ENCODE peak calls at places on chromosomes 12 and 14, in ten cellular contexts. H is omental fat pad; W is NCI-H510A treated with DMSO at 0.1 percent for 48 hours; X is pancreas; R is naive thymus-derived CD4-positive, alpha-beta T cell; O is activated naive CD4-positive, alpha-beta T cell treated with Interleukin-2 at 50 U/mL for 16 hours; Z is NCI-H1092; D is stimulated activated CD4-positive, alpha-beta T cell treated with anti-CD3 and anti-CD28 coated beads, Interleukin-4, amount 100 ng/mL, for 48 hours; I is A549; A is mucosa of gallbladder. G is an unnamed sample.

GRCh38 chr12:94983321-94983720 is 20.2 kb downstream of the NDUFA12 start:
- DNase-seq in Z (no peak), O (no peak), A (no peak), H (no peak), X (no peak), R (no peak), I (no peak), D (no peak), W (no peak), G (no peak)

GRCh38 chr12:45214739-45215418 is 1.0 kb upstream of the ANO6 start:
- DNase-seq in X (peak; percentile 29), I (no peak), Z (no peak), D (no peak), O (no peak), W (no peak), R (no peak), H (no peak), A (no peak), G (no peak)

GRCh38 chr12:80187660-80188090 is 88.3 kb downstream of the OTOGL start:
- DNase-seq in W (peak; percentile 78), Z (peak; percentile 25), O (no peak), X (no peak), H (no peak), R (no peak), A (no peak), I (no peak), D (no peak), G (no peak)

GRCh38 chr12:108768591-108769500 is 37.5 kb upstream of the CORO1C start:
- DNase-seq in A (peak; percentile 53), Z (peak; percentile 8), I (peak; percentile 84), O (peak; percentile 3), R (no peak), H (no peak), W (peak; percentile 26), X (peak; percentile 51), D (no peak), G (no peak)

GRCh38 chr12:127811988-127812387 is 455.0 kb upstream of the TMEM132C start:
- DNase-seq in H (no peak), I (no peak), A (no peak), W (peak; percentile 68), O (no peak), R (no peak), Z (no peak), X (no peak), D (no peak), G (no peak)

GRCh38 chr12:5485471-5485870 is 53.6 kb downstream of the NTF3 start:
- DNase-seq in Z (no peak), O (no peak), X (no peak), D (no peak), R (no peak), A (no peak), I (no peak), W (no peak), H (no peak), G (no peak)

GRCh38 chr14:58808828-58809227 is 171.1 kb downstream of the DACT1 start:
- DNase-seq in W (peak; percentile 66), R (no peak), A (peak; percentile 84), D (no peak), H (no peak), Z (peak; percentile 20), I (no peak), X (no peak), O (no peak), G (peak; percentile 35)

GRCh38 chr12:6745751-6746525 is 7.0 kb downstream of the MLF2 start:
- DNase-seq in O (no peak), R (peak; percentile 29), Z (no peak), A (no peak), X (no peak), D (no peak), H (no peak), I (no peak), W (no peak), G (no peak)

GRCh38 chr12:56957229-56958052 is at the start of gene RDH16:
- DNase-seq in W (no peak), H (no peak), O (no peak), X (no peak), A (no peak), R (no peak), Z (no peak), I (no peak), D (no peak), G (no peak)

GRCh38 chr12:67472551-67472950 is 176.0 kb upstream of the DYRK2 start:
- DNase-seq in Z (peak; percentile 21), X (no peak), D (no peak), O (no peak), W (peak; percentile 48), H (no peak), A (no peak), I (no peak), R (no peak), G (no peak)

GRCh38 chr14:70987042-70987441 is 79.8 kb downstream of the PCNX1 start:
- DNase-seq in R (no peak), H (no peak), D (no peak), I (no peak), W (no peak), X (no peak), O (no peak), A (no peak), Z (no peak), G (no peak)

GRCh38 chr12:18443768-18444437 is 182.6 kb downstream of the PIK3C2G start:
- DNase-seq in A (peak; percentile 28), X (no peak), I (no peak), R (no peak), D (no peak), Z (no peak), O (no peak), H (no peak), W (peak; percentile 47), G (no peak)

GRCh38 chr12:58583541-58583940 is 336.8 kb downstream of the LRIG3 start:
- DNase-seq in R (no peak), A (no peak), Z (no peak), W (no peak), X (no peak), I (no peak), D (no peak), H (no peak), O (no peak), G (no peak)

GRCh38 chr12:94874986-94875312 is 128.5 kb downstream of the NDUFA12 start:
- DNase-seq in X (no peak), D (no peak), R (no peak), A (no peak), O (no peak), W (no peak), Z (no peak), H (no peak), I (no peak), G (no peak)

GRCh38 chr12:31896514-31897039 is 62.6 kb upstream of the RESF1 start:
- DNase-seq in D (peak; percentile 66), O (peak; percentile 84), W (no peak), R (peak; percentile 93), A (peak; percentile 77), X (peak; percentile 29), Z (no peak), I (no peak), H (no peak), G (no peak)

GRCh38 chr12:91817512-91817911 is 328.1 kb downstream of the BTG1 start:
- DNase-seq in R (no peak), W (no peak), D (no peak), A (peak; percentile 10), I (no peak), O (no peak), Z (no peak), H (no peak), X (peak; percentile 14), G (no peak)

GRCh38 chr12:78964521-78964920 is 99.9 kb downstream of the SYT1 start:
- DNase-seq in O (no peak), W (no peak), D (no peak), H (no peak), A (no peak), Z (no peak), X (no peak), I (no peak), R (no peak), G (no peak)

GRCh38 chr12:80681287-80681686 is 26.1 kb upstream of the MYF6 start:
- DNase-seq in W (no peak), O (no peak), D (no peak), H (no peak), A (no peak), I (no peak), R (no peak), X (no peak), Z (no peak), G (no peak)

GRCh38 chr12:6234906-6235305 is 34.7 kb downstream of the CD9 start:
- DNase-seq in A (no peak), R (no peak), D (no peak), W (no peak), H (no peak), O (no peak), X (no peak), I (no peak), Z (no peak), G (no peak)

GRCh38 chr14:26597136-26598080 is at the start of gene NOVA1:
- DNase-seq in I (peak; percentile 3), X (peak; percentile 28), W (peak; percentile 80), Z (peak; percentile 38), A (peak; percentile 10), H (no peak), R (no peak), O (no peak), D (no peak), G (peak; percentile 64)

GRCh38 chr14:103736546-103737431 is 21.2 kb downstream of the ZFYVE21 start:
- DNase-seq in I (no peak), O (no peak), D (no peak), H (no peak), R (no peak), Z (no peak), X (no peak), A (no peak), W (no peak), G (no peak)

GRCh38 chr14:58026967-58027366 is 125.0 kb downstream of the ARMH4 start:
- DNase-seq in D (no peak), A (no peak), H (no peak), Z (no peak), W (no peak), R (no peak), X (no peak), I (no peak), O (no peak), G (no peak)

GRCh38 chr12:6382371-6382770 is 1.6 kb upstream of the LTBR start:
- DNase-seq in W (no peak), Z (no peak), H (no peak), R (no peak), X (no peak), O (no peak), D (no peak), I (no peak), A (no peak), G (no peak)

GRCh38 chr14:95998656-95999055 is 40.5 kb upstream of the C14orf132 start:
- DNase-seq in A (no peak), Z (peak; percentile 7), W (peak; percentile 38), I (no peak), O (no peak), D (no peak), R (no peak), H (no peak), X (no peak), G (no peak)

GRCh38 chr14:76426161-76426696 is 50.3 kb downstream of the ESRRB start:
- DNase-seq in Z (no peak), X (no peak), H (no peak), R (no peak), I (no peak), A (no peak), O (no peak), D (no peak), W (no peak), G (no peak)

GRCh38 chr14:75291331-75291730 is 12.7 kb downstream of the FOS start:
- DNase-seq in R (no peak), X (no peak), H (no peak), O (no peak), Z (no peak), I (no peak), D (no peak), A (no peak), W (no peak), G (no peak)

GRCh38 chr14:55699131-55700057 is 119.4 kb downstream of the KTN1 start:
- DNase-seq in X (no peak), I (peak; percentile 45), R (no peak), Z (no peak), A (no peak), W (no peak), D (no peak), O (no peak), H (no peak), G (no peak)

GRCh38 chr12:113613414-113613813 is 141.7 kb upstream of the LHX5 start:
- DNase-seq in Z (no peak), X (no peak), W (no peak), D (no peak), A (no peak), I (no peak), H (no peak), R (no peak), O (no peak), G (no peak)

G was measured in substantia nigra.